ENCODE peak calls at places on chromosomes 2 and 18, in four cellular contexts. One of them, this sample, is unnamed.

GRCh38 chr2:213316001-213316735 is 31.9 kb downstream of the SPAG16 start:
- DNase-seq in dorsolateral prefrontal cortex: no peak
- DNase-seq in NCI-H1092 treated with DMSO at 0.1 percent for 48 hours: no peak
- DNase-seq in fibroblast of the conjunctiva: no peak
- DNase-seq in this sample: no peak

GRCh38 chr2:221423212-221423804 is 148.8 kb downstream of the EPHA4 start:
- DNase-seq in NCI-H1092 treated with DMSO at 0.1 percent for 48 hours: no peak
- DNase-seq in dorsolateral prefrontal cortex: no peak
- DNase-seq in fibroblast of the conjunctiva: peak
- DNase-seq in this sample: no peak

GRCh38 chr2:64018715-64019082 is 529 bp downstream of the VPS54 start:
- DNase-seq in fibroblast of the conjunctiva: no peak
- DNase-seq in NCI-H1092 treated with DMSO at 0.1 percent for 48 hours: peak
- DNase-seq in dorsolateral prefrontal cortex: peak
- DNase-seq in this sample: peak

GRCh38 chr2:238259085-238260020 is 19.5 kb upstream of the HES6 start:
- DNase-seq in fibroblast of the conjunctiva: no peak
- DNase-seq in dorsolateral prefrontal cortex: no peak
- DNase-seq in NCI-H1092 treated with DMSO at 0.1 percent for 48 hours: no peak
- DNase-seq in this sample: no peak

GRCh38 chr2:66547113-66547512 is 112.2 kb downstream of the MEIS1 start:
- DNase-seq in fibroblast of the conjunctiva: no peak
- DNase-seq in dorsolateral prefrontal cortex: no peak
- DNase-seq in NCI-H1092 treated with DMSO at 0.1 percent for 48 hours: no peak
- DNase-seq in this sample: no peak

GRCh38 chr2:69781321-69782248 is 39.7 kb downstream of the ANXA4 start:
- DNase-seq in NCI-H1092 treated with DMSO at 0.1 percent for 48 hours: peak
- DNase-seq in dorsolateral prefrontal cortex: no peak
- DNase-seq in fibroblast of the conjunctiva: no peak
- DNase-seq in this sample: no peak

GRCh38 chr2:138455691-138456090 is 45.9 kb upstream of the SPOPL start:
- DNase-seq in NCI-H1092 treated with DMSO at 0.1 percent for 48 hours: no peak
- DNase-seq in dorsolateral prefrontal cortex: no peak
- DNase-seq in fibroblast of the conjunctiva: no peak
- DNase-seq in this sample: no peak

GRCh38 chr2:27729198-27729597 is 42.3 kb upstream of the MRPL33 start:
- DNase-seq in NCI-H1092 treated with DMSO at 0.1 percent for 48 hours: no peak
- DNase-seq in dorsolateral prefrontal cortex: no peak
- DNase-seq in fibroblast of the conjunctiva: no peak
- DNase-seq in this sample: no peak

GRCh38 chr18:41593276-41593675 is 361.8 kb upstream of the PIK3C3 start:
- DNase-seq in NCI-H1092 treated with DMSO at 0.1 percent for 48 hours: no peak
- DNase-seq in fibroblast of the conjunctiva: no peak
- DNase-seq in dorsolateral prefrontal cortex: no peak
- DNase-seq in this sample: no peak

GRCh38 chr2:159093496-159093895 is 125.1 kb downstream of the TANC1 start:
- DNase-seq in dorsolateral prefrontal cortex: no peak
- DNase-seq in NCI-H1092 treated with DMSO at 0.1 percent for 48 hours: no peak
- DNase-seq in fibroblast of the conjunctiva: no peak
- DNase-seq in this sample: no peak

GRCh38 chr2:207807516-207807915 is 37.8 kb upstream of the FZD5 start:
- DNase-seq in fibroblast of the conjunctiva: no peak
- DNase-seq in NCI-H1092 treated with DMSO at 0.1 percent for 48 hours: no peak
- DNase-seq in dorsolateral prefrontal cortex: no peak
- DNase-seq in this sample: no peak

GRCh38 chr2:10094271-10094814 is 14.1 kb upstream of the CYS1 start:
- DNase-seq in NCI-H1092 treated with DMSO at 0.1 percent for 48 hours: no peak
- DNase-seq in fibroblast of the conjunctiva: no peak
- DNase-seq in dorsolateral prefrontal cortex: no peak
- DNase-seq in this sample: no peak

GRCh38 chr2:197700960-197701359 is 4.2 kb upstream of the MARS2 start:
- DNase-seq in fibroblast of the conjunctiva: no peak
- DNase-seq in NCI-H1092 treated with DMSO at 0.1 percent for 48 hours: no peak
- DNase-seq in dorsolateral prefrontal cortex: no peak
- DNase-seq in this sample: no peak

GRCh38 chr2:157480182-157480961 is 36.5 kb upstream of the CYTIP start:
- DNase-seq in dorsolateral prefrontal cortex: no peak
- DNase-seq in NCI-H1092 treated with DMSO at 0.1 percent for 48 hours: no peak
- DNase-seq in fibroblast of the conjunctiva: peak
- DNase-seq in this sample: no peak

GRCh38 chr2:100033976-100034375 is 108.4 kb downstream of the AFF3 start:
- DNase-seq in dorsolateral prefrontal cortex: no peak
- DNase-seq in fibroblast of the conjunctiva: no peak
- DNase-seq in NCI-H1092 treated with DMSO at 0.1 percent for 48 hours: no peak
- DNase-seq in this sample: no peak

GRCh38 chr18:38688402-38688801 is 1122.8 kb upstream of the CELF4 start:
- DNase-seq in NCI-H1092 treated with DMSO at 0.1 percent for 48 hours: no peak
- DNase-seq in dorsolateral prefrontal cortex: no peak
- DNase-seq in fibroblast of the conjunctiva: no peak
- DNase-seq in this sample: no peak

GRCh38 chr2:61639721-61640120 is 101.6 kb upstream of the XPO1 start:
- DNase-seq in dorsolateral prefrontal cortex: no peak
- DNase-seq in NCI-H1092 treated with DMSO at 0.1 percent for 48 hours: no peak
- DNase-seq in fibroblast of the conjunctiva: no peak
- DNase-seq in this sample: no peak

GRCh38 chr18:50709215-50709614 is 110.6 kb downstream of the MRO start:
- DNase-seq in NCI-H1092 treated with DMSO at 0.1 percent for 48 hours: no peak
- DNase-seq in fibroblast of the conjunctiva: no peak
- DNase-seq in dorsolateral prefrontal cortex: no peak
- DNase-seq in this sample: no peak

GRCh38 chr2:182345384-182345783 is 81.5 kb downstream of the PDE1A start:
- DNase-seq in NCI-H1092 treated with DMSO at 0.1 percent for 48 hours: no peak
- DNase-seq in dorsolateral prefrontal cortex: no peak
- DNase-seq in fibroblast of the conjunctiva: no peak
- DNase-seq in this sample: no peak

GRCh38 chr2:233075966-233076339 is 15.8 kb downstream of the INPP5D start:
- DNase-seq in fibroblast of the conjunctiva: no peak
- DNase-seq in NCI-H1092 treated with DMSO at 0.1 percent for 48 hours: no peak
- DNase-seq in dorsolateral prefrontal cortex: no peak
- DNase-seq in this sample: no peak

GRCh38 chr2:188765522-188765921 is 208.7 kb upstream of the COL3A1 start:
- DNase-seq in NCI-H1092 treated with DMSO at 0.1 percent for 48 hours: no peak
- DNase-seq in fibroblast of the conjunctiva: no peak
- DNase-seq in dorsolateral prefrontal cortex: no peak
- DNase-seq in this sample: no peak

GRCh38 chr2:235234711-235235110 is 259.1 kb upstream of the AGAP1 start:
- DNase-seq in NCI-H1092 treated with DMSO at 0.1 percent for 48 hours: no peak
- DNase-seq in fibroblast of the conjunctiva: no peak
- DNase-seq in dorsolateral prefrontal cortex: no peak
- DNase-seq in this sample: peak

GRCh38 chr2:24016853-24017703 is 7.2 kb downstream of the MFSD2B start:
- DNase-seq in fibroblast of the conjunctiva: no peak
- DNase-seq in NCI-H1092 treated with DMSO at 0.1 percent for 48 hours: no peak
- DNase-seq in dorsolateral prefrontal cortex: no peak
- DNase-seq in this sample: no peak

GRCh38 chr2:158172719-158173118 is 71.0 kb downstream of the UPP2 start:
- DNase-seq in fibroblast of the conjunctiva: no peak
- DNase-seq in NCI-H1092 treated with DMSO at 0.1 percent for 48 hours: no peak
- DNase-seq in dorsolateral prefrontal cortex: no peak
- DNase-seq in this sample: no peak

GRCh38 chr18:21444465-21445023 is 156.0 kb downstream of the ESCO1 start:
- DNase-seq in NCI-H1092 treated with DMSO at 0.1 percent for 48 hours: peak
- DNase-seq in dorsolateral prefrontal cortex: no peak
- DNase-seq in fibroblast of the conjunctiva: peak
- DNase-seq in this sample: peak

This sample was measured in hippocampal formation.